ENCODE peak calls at places on chromosome 14, in ten cellular contexts. J is lung, N is AG04450, D is activated B cell treated with CpG ODN at 0.5 μM for 24 hours, M is ovary, T is NCI-H1417, Q is HTR-8/SVneo, L is Calu3, K is MM.1S, W is HT1080. E is an unnamed sample.

GRCh38 chr14:104447750-104448149 is 131.8 kb upstream of the C14orf180 start:
- DNase-seq in J (no peak), N (no peak), D (no peak), M (no peak), T (no peak), Q (no peak), L (no peak), K (no peak), W (no peak), E (no peak)

GRCh38 chr14:95359974-95360826 is 40.5 kb upstream of the CLMN start:
- DNase-seq in J (no peak), N (no peak), D (no peak), M (no peak), T (no peak), Q (no peak), L (peak; percentile 61), K (no peak), W (no peak), E (peak; percentile 68)

GRCh38 chr14:33475623-33476022 is 475.3 kb downstream of the EGLN3 start:
- DNase-seq in J (no peak), N (no peak), D (no peak), M (no peak), T (peak; percentile 95), Q (peak; percentile 31), L (peak; percentile 58), K (no peak), W (peak; percentile 58), E (no peak)

GRCh38 chr14:94132285-94132887 is 3.0 kb upstream of the IFI27L2 start:
- DNase-seq in J (peak; percentile 59), N (peak; percentile 33), D (no peak), M (no peak), T (peak; percentile 93), Q (peak; percentile 56), L (peak; percentile 74), K (peak; percentile 48), W (peak; percentile 75), E (no peak)

GRCh38 chr14:87852107-87852506 is 140.9 kb downstream of the GALC start:
- DNase-seq in J (no peak), N (no peak), D (no peak), M (no peak), T (no peak), Q (no peak), L (no peak), K (no peak), W (no peak), E (no peak)

GRCh38 chr14:97177635-97178034 is 380.5 kb downstream of the VRK1 start:
- DNase-seq in J (no peak), N (no peak), D (no peak), M (no peak), T (no peak), Q (no peak), L (no peak), K (no peak), W (no peak), E (no peak)

GRCh38 chr14:68664225-68664681 is 128.6 kb downstream of the ZFP36L1 start:
- DNase-seq in J (no peak), N (no peak), D (no peak), M (no peak), T (no peak), Q (no peak), L (no peak), K (no peak), W (no peak), E (no peak)

GRCh38 chr14:86712727-86713126 is 1182.8 kb downstream of the FLRT2 start:
- DNase-seq in J (no peak), N (no peak), D (no peak), M (no peak), T (no peak), Q (no peak), L (no peak), K (no peak), W (no peak), E (no peak)

GRCh38 chr14:36971263-36971855 is 201.0 kb downstream of the SLC25A21 start:
- DNase-seq in J (no peak), N (no peak), D (no peak), M (no peak), T (no peak), Q (no peak), L (no peak), K (no peak), W (no peak), E (no peak)

GRCh38 chr14:100193417-100194357 is 34.2 kb upstream of the DEGS2 start:
- DNase-seq in J (no peak), N (no peak), D (no peak), M (peak; percentile 43), T (no peak), Q (no peak), L (peak; percentile 46), K (no peak), W (peak; percentile 11), E (no peak)

GRCh38 chr14:93772263-93772662 is 16.0 kb downstream of the PRIMA1 start:
- DNase-seq in J (no peak), N (no peak), D (no peak), M (no peak), T (no peak), Q (no peak), L (no peak), K (no peak), W (no peak), E (no peak)

GRCh38 chr14:79699206-79699605 is 512.1 kb downstream of the DIO2 start:
- DNase-seq in J (no peak), N (no peak), D (no peak), M (no peak), T (no peak), Q (no peak), L (no peak), K (no peak), W (no peak), E (no peak)

GRCh38 chr14:79270361-79270760 is 940.9 kb downstream of the DIO2 start:
- DNase-seq in J (no peak), N (no peak), D (no peak), M (no peak), T (no peak), Q (no peak), L (no peak), K (no peak), W (no peak), E (no peak)

GRCh38 chr14:77988966-77989365 is 181.2 kb upstream of the NRXN3 start:
- DNase-seq in J (no peak), N (peak; percentile 1), D (no peak), M (no peak), T (no peak), Q (no peak), L (no peak), K (no peak), W (peak; percentile 78), E (no peak)

GRCh38 chr14:75991753-75992152 is 6.2 kb downstream of the IFT43 start:
- DNase-seq in J (no peak), N (no peak), D (no peak), M (no peak), T (no peak), Q (no peak), L (no peak), K (no peak), W (no peak), E (no peak)

GRCh38 chr14:96741151-96741977 is 55.8 kb upstream of the VRK1 start:
- DNase-seq in J (peak; percentile 60), N (no peak), D (peak; percentile 68), M (peak; percentile 68), T (peak; percentile 81), Q (peak; percentile 53), L (peak; percentile 74), K (peak; percentile 31), W (peak; percentile 37), E (peak; percentile 85)

GRCh38 chr14:77474763-77475162 is 16.9 kb downstream of the AHSA1 start:
- DNase-seq in J (no peak), N (no peak), D (no peak), M (peak; percentile 27), T (no peak), Q (no peak), L (no peak), K (no peak), W (no peak), E (no peak)

GRCh38 chr14:96567289-96567899 is 65.2 kb downstream of the PAPOLA start:
- DNase-seq in J (no peak), N (peak; percentile 2), D (no peak), M (no peak), T (peak; percentile 76), Q (no peak), L (peak; percentile 13), K (no peak), W (peak; percentile 26), E (no peak)

GRCh38 chr14:26068060-26068459 is 529.8 kb downstream of the NOVA1 start:
- DNase-seq in J (no peak), N (no peak), D (no peak), M (no peak), T (no peak), Q (no peak), L (no peak), K (no peak), W (no peak), E (no peak)

GRCh38 chr14:72663956-72664650 is 229.8 kb downstream of the DPF3 start:
- DNase-seq in J (no peak), N (no peak), D (no peak), M (no peak), T (no peak), Q (no peak), L (no peak), K (no peak), W (no peak), E (no peak)

GRCh38 chr14:68549057-68549421 is 243.8 kb downstream of the ZFP36L1 start:
- DNase-seq in J (no peak), N (no peak), D (no peak), M (no peak), T (no peak), Q (peak; percentile 91), L (no peak), K (no peak), W (peak; percentile 37), E (no peak)

GRCh38 chr14:73047808-73048207 is 10.5 kb upstream of the RBM25 start:
- DNase-seq in J (no peak), N (no peak), D (no peak), M (no peak), T (no peak), Q (no peak), L (no peak), K (no peak), W (no peak), E (no peak)

GRCh38 chr14:48398675-48399282 is 723.4 kb upstream of the MDGA2 start:
- DNase-seq in J (no peak), N (no peak), D (no peak), M (no peak), T (peak; percentile 69), Q (peak; percentile 14), L (peak; percentile 6), K (peak; percentile 21), W (peak; percentile 49), E (no peak)

GRCh38 chr14:44962573-44963528 is 861 bp downstream of the TOGARAM1 start:
- DNase-seq in J (peak; percentile 47), N (peak; percentile 15), D (no peak), M (peak; percentile 79), T (no peak), Q (no peak), L (peak; percentile 38), K (peak; percentile 15), W (no peak), E (peak; percentile 71)

GRCh38 chr14:63598821-63599220 is 42.9 kb downstream of the WDR89 start:
- DNase-seq in J (no peak), N (no peak), D (no peak), M (no peak), T (no peak), Q (no peak), L (no peak), K (no peak), W (no peak), E (no peak)

GRCh38 chr14:30115756-30116155 is 188.1 kb upstream of the PRKD1 start:
- DNase-seq in J (no peak), N (no peak), D (no peak), M (no peak), T (peak; percentile 74), Q (no peak), L (no peak), K (no peak), W (no peak), E (no peak)

GRCh38 chr14:52351191-52351560 is 37.1 kb downstream of the PTGER2 start:
- DNase-seq in J (no peak), N (no peak), D (no peak), M (no peak), T (no peak), Q (no peak), L (no peak), K (no peak), W (no peak), E (no peak)

GRCh38 chr14:92421756-92422155 is 91.8 kb upstream of the RIN3 start:
- DNase-seq in J (no peak), N (no peak), D (no peak), M (no peak), T (no peak), Q (no peak), L (no peak), K (no peak), W (no peak), E (no peak)